ENCODE peak calls at places on chromosomes 6 and 20, in ten cellular contexts. G is fibroblast of mammary gland, D is choroid plexus epithelial cell, X is neural progenitor cell, I is psoas muscle, H is right atrium auricular region, S is fibroblast of pulmonary artery, L is cardiac muscle cell, V is astrocyte, R is progenitor cell of endocrine pancreas. M is an unnamed sample.

GRCh38 chr20:38452880-38453624 is 17.9 kb upstream of the SNHG17 start:
- DNase-seq in R (no peak), S (peak), X (no peak), D (peak), G (peak), H (no peak), V (peak), I (no peak), L (no peak), M (no peak)

GRCh38 chr6:153525998-153526397 is 394.9 kb upstream of the RGS17 start:
- DNase-seq in V (no peak), H (no peak), X (no peak), R (no peak), S (no peak), I (no peak), D (no peak), G (no peak), L (no peak), M (no peak)

GRCh38 chr6:135941275-135941674 is 89.8 kb downstream of the PDE7B start:
- DNase-seq in D (peak), S (peak), R (no peak), X (no peak), H (no peak), L (no peak), G (peak), I (no peak), V (peak), M (no peak)

GRCh38 chr20:30963591-30963990 is 293.9 kb upstream of the DEFB115 start:
- DNase-seq in R (no peak), V (no peak), D (no peak), I (no peak), L (no peak), X (no peak), S (no peak), G (no peak), H (no peak), M (no peak)

GRCh38 chr6:87846446-87846845 is 144.4 kb upstream of the AKIRIN2 start:
- DNase-seq in V (no peak), X (no peak), G (no peak), S (no peak), H (no peak), I (no peak), L (no peak), R (no peak), D (no peak), M (no peak)

GRCh38 chr6:4610256-4610655 is 165.9 kb upstream of the CDYL start:
- DNase-seq in D (peak), L (no peak), V (peak), R (no peak), I (peak), S (peak), G (peak), H (peak), X (no peak), M (no peak)

GRCh38 chr6:138526822-138527235 is 27.5 kb upstream of the NHSL1 start:
- DNase-seq in L (no peak), V (no peak), G (no peak), X (peak), H (no peak), S (no peak), I (no peak), D (no peak), R (no peak), M (no peak)

GRCh38 chr6:34103321-34103720 is 42.6 kb downstream of the GRM4 start:
- DNase-seq in R (no peak), X (no peak), S (no peak), H (no peak), V (no peak), L (no peak), D (no peak), I (no peak), G (no peak), M (no peak)

GRCh38 chr6:164252952-164253351 is 838.4 kb downstream of the QKI start:
- DNase-seq in V (peak), X (peak), L (peak), H (no peak), D (peak), S (peak), R (no peak), G (peak), I (no peak), M (no peak)

GRCh38 chr6:152124432-152125074 is 317.1 kb downstream of the ESR1 start:
- DNase-seq in D (peak), I (no peak), R (no peak), G (peak), X (peak), L (peak), V (peak), H (no peak), S (peak), M (no peak)

GRCh38 chr6:38346291-38347079 is 293.2 kb downstream of the BTBD9 start:
- DNase-seq in V (peak), D (peak), I (no peak), R (no peak), L (no peak), G (peak), S (peak), X (no peak), H (no peak), M (no peak)

GRCh38 chr20:35506179-35506578 is 23.3 kb downstream of the C20orf173 start:
- DNase-seq in I (no peak), X (no peak), L (no peak), S (no peak), G (peak), H (no peak), R (no peak), V (no peak), D (no peak), M (no peak)

GRCh38 chr6:165962361-165962760 is 205.3 kb downstream of the TBXT start:
- DNase-seq in I (no peak), X (no peak), H (no peak), S (no peak), D (no peak), R (no peak), V (no peak), L (no peak), G (no peak), M (no peak)

GRCh38 chr6:140641412-140641811 is 1267.0 kb upstream of the CITED2 start:
- DNase-seq in G (no peak), V (no peak), I (no peak), X (no peak), S (no peak), R (no peak), L (no peak), H (no peak), D (no peak), M (no peak)

GRCh38 chr20:12410783-12411182 is 493.1 kb downstream of the BTBD3 start:
- DNase-seq in I (no peak), D (no peak), S (no peak), L (no peak), X (no peak), G (no peak), R (no peak), V (no peak), H (no peak), M (no peak)

GRCh38 chr6:37137881-37138568 is 31.9 kb upstream of the PIM1 start:
- DNase-seq in D (peak), R (peak), V (peak), S (peak), G (peak), X (no peak), L (no peak), I (no peak), H (no peak), M (no peak)

GRCh38 chr20:2301164-2301622 is 5.4 kb downstream of the TGM3 start:
- DNase-seq in R (no peak), X (no peak), H (peak), S (peak), G (peak), I (peak), V (peak), L (no peak), D (no peak), M (no peak)

GRCh38 chr6:31717499-31718222 is 2.5 kb downstream of the LY6G6D start:
- DNase-seq in G (no peak), V (no peak), H (no peak), I (no peak), L (peak), X (peak), R (peak), S (no peak), D (no peak), M (no peak)

GRCh38 chr6:139364302-139364981 is 10.0 kb downstream of the CITED2 start:
- DNase-seq in S (peak), X (peak), V (peak), G (peak), D (peak), R (no peak), I (no peak), L (peak), H (no peak), M (no peak)

GRCh38 chr6:38234934-38235678 is 404.6 kb downstream of the BTBD9 start:
- DNase-seq in S (no peak), G (no peak), I (no peak), H (no peak), V (no peak), R (no peak), D (no peak), X (no peak), L (no peak), M (no peak)

GRCh38 chr6:5135783-5136376 is 50.7 kb downstream of the PPP1R3G start:
- DNase-seq in X (peak), R (no peak), V (no peak), H (no peak), S (peak), G (peak), D (peak), L (no peak), I (no peak), M (no peak)

GRCh38 chr6:2505624-2506023 is 245.1 kb downstream of the MYLK4 start:
- DNase-seq in H (no peak), S (no peak), X (peak), D (no peak), G (peak), L (no peak), R (no peak), V (no peak), I (no peak), M (peak)

GRCh38 chr20:366042-366718 is 14.4 kb upstream of the TRIB3 start:
- DNase-seq in I (no peak), L (no peak), H (no peak), X (no peak), S (no peak), D (no peak), V (no peak), R (no peak), G (no peak), M (no peak)

GRCh38 chr6:105452376-105452775 is 49.5 kb upstream of the PREP start:
- DNase-seq in G (no peak), S (no peak), H (no peak), V (no peak), R (no peak), I (no peak), L (no peak), D (no peak), X (no peak), M (no peak)
- TF ChIP-seq CTCF in G (no peak), S (no peak), H (no peak), V (no peak), R (no peak), I (no peak), L (no peak), D (no peak), X (peak), M (no peak)

GRCh38 chr6:120826253-120826652 is 508.0 kb downstream of the TBC1D32 start:
- DNase-seq in H (no peak), L (peak), S (peak), I (no peak), R (peak), G (peak), X (peak), V (no peak), D (peak), M (no peak)
- TF ChIP-seq CTCF in H (peak), L (peak), S (peak), I (no peak), R (peak), G (peak), X (peak), V (peak), D (peak), M (peak)

GRCh38 chr6:14641401-14641800 is 523.8 kb downstream of the CD83 start:
- DNase-seq in X (no peak), I (no peak), S (no peak), V (no peak), H (no peak), R (no peak), D (no peak), L (no peak), G (no peak), M (no peak)

GRCh38 chr6:14640631-14641030 is 523.1 kb downstream of the CD83 start:
- DNase-seq in S (no peak), L (no peak), R (no peak), X (no peak), I (no peak), V (no peak), H (no peak), D (no peak), G (no peak), M (no peak)

GRCh38 chr6:14638562-14638931 is 521.0 kb downstream of the CD83 start:
- DNase-seq in S (no peak), L (no peak), H (no peak), V (no peak), R (no peak), X (no peak), D (no peak), G (no peak), I (no peak), M (no peak)

GRCh38 chr6:14639983-14640599 is 522.5 kb downstream of the CD83 start:
- DNase-seq in X (no peak), G (no peak), R (no peak), D (no peak), S (no peak), V (no peak), H (no peak), L (no peak), I (no peak), M (no peak)

DNA sequence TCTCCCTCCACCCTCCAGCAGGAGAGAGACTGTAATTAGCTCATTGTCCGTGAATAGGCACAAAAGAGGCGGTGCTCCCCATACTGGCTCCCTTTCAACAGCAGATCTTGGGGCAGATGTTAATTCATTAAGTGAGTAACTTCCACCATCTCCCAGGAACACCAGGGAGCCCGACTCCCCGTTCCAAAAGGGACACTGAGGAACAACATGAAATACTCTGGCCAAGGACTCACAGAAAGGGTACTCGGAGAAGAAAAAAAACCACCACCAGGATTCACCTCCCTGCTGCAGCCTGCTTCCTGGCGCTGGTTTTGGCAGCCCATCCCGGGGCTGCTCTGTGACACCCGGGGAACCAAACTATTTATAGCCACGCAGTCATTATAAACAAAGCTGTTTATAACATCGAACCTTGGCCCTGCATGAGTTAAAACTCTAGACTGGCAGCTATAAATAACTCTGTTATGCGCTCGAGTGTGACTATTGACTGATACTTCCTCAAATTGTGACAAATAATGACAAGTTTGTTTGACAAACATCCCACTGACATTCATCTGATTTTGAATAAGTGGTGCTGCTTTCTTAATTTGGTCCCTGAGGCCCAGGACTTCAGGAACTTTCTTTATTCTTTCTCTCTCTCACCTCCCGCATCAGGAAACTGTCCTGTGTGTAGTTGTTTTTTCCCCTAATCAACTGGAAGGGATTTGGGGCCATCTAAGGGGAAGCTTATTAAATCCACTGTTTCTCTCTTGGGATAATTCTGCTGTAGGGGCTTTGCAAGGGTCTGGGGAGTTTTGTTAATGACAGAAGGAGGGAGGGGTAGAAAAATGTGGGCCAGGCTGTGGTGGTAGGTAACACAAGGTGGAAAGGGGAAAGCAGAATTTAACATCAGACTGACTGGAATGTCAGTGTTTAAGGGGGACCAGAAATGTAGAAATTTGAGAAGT is 521.6 kb downstream of the CD83 start:
- DNase-seq in H (peak), I (peak), R (no peak), S (peak), V (peak), D (peak), G (peak), X (peak), L (no peak), M (no peak)
- TF ChIP-seq CTCF in H (no peak), I (peak), R (no peak), S (no peak), V (no peak), D (no peak), G (peak), X (no peak), L (no peak), M (no peak)

GRCh38 chr6:99348220-99348822 is 1.2 kb downstream of the FAXC start:
- DNase-seq in L (no peak), H (no peak), R (no peak), G (no peak), D (no peak), I (no peak), X (peak), V (no peak), S (no peak), M (no peak)

GRCh38 chr6:99348823-99349619 is 453 bp downstream of the FAXC start:
- DNase-seq in X (no peak), V (peak), H (no peak), L (peak), G (no peak), S (no peak), R (no peak), I (no peak), D (no peak), M (no peak)

GRCh38 chr6:99347804-99348203 is 1.7 kb downstream of the FAXC start:
- DNase-seq in G (no peak), S (no peak), D (no peak), H (no peak), L (no peak), I (no peak), R (no peak), V (no peak), X (peak), M (no peak)

GRCh38 chr6:99350573-99350972 is 1.1 kb upstream of the FAXC start:
- DNase-seq in X (peak), V (no peak), D (no peak), R (no peak), H (no peak), G (no peak), L (no peak), S (no peak), I (no peak), M (no peak)

GRCh38 chr6:99349620-99350141 is at the start of gene FAXC:
- DNase-seq in H (no peak), G (no peak), X (peak), S (peak), R (peak), D (peak), I (no peak), L (peak), V (peak), M (peak)
- TF ChIP-seq CTCF in H (no peak), G (peak), X (peak), S (no peak), R (peak), D (peak), I (peak), L (no peak), V (no peak), M (peak)

M was measured in osteocyte.